ENCODE peak calls at places on chromosome 5, in seven cellular contexts. P is AG20443; O is mucosa of descending colon; K is effector CD4-positive, alpha-beta T cell; T is RCC 7860; A is naive thymus-derived CD8-positive, alpha-beta T cell; G is posterior cingulate gyrus. R is an unnamed sample.
A peak's percentile ranks its signal among the peaks of the same experiment; 100 is the strongest.

GRCh38 chr5:149493316-149493715 is 57.9 kb downstream of the CSNK1A1 start:
- DNase-seq in P (no peak), O (no peak), K (no peak), T (no peak), A (no peak), G (no peak), R (no peak)

GRCh38 chr5:159262472-159262858 is 625 bp upstream of the UBLCP1 start:
- DNase-seq in P (peak; percentile 11), O (no peak), K (no peak), T (peak; percentile 11), A (no peak), G (no peak), R (no peak)

GRCh38 chr5:158320934-158321333 is 462.0 kb upstream of the CLINT1 start:
- DNase-seq in P (no peak), O (no peak), K (no peak), T (no peak), A (no peak), G (no peak), R (no peak)

GRCh38 chr5:149278811-149279210 is 7.2 kb downstream of the AFAP1L1 start:
- DNase-seq in P (no peak), O (no peak), K (no peak), T (no peak), A (no peak), G (no peak), R (no peak)

GRCh38 chr5:143011621-143012020 is 241.4 kb downstream of the ARHGAP26 start:
- DNase-seq in P (no peak), O (no peak), K (no peak), T (no peak), A (no peak), G (no peak), R (no peak)

GRCh38 chr5:132459031-132459982 is 31.3 kb downstream of the IRF1 start:
- DNase-seq in P (peak; percentile 63), O (peak; percentile 54), K (no peak), T (peak; percentile 99), A (no peak), G (no peak), R (no peak)

GRCh38 chr5:172725785-172726184 is 45.2 kb downstream of the DUSP1 start:
- DNase-seq in P (no peak), O (no peak), K (no peak), T (no peak), A (no peak), G (peak; percentile 53), R (no peak)

GRCh38 chr5:34802834-34803563 is 36.0 kb upstream of the TTC23L start:
- DNase-seq in P (no peak), O (no peak), K (no peak), T (no peak), A (no peak), G (no peak), R (no peak)

GRCh38 chr5:34022131-34022705 is 14.4 kb upstream of the AMACR start:
- DNase-seq in P (peak; percentile 32), O (no peak), K (no peak), T (no peak), A (no peak), G (no peak), R (no peak)

GRCh38 chr5:15334551-15335302 is 165.3 kb upstream of the FBXL7 start:
- DNase-seq in P (no peak), O (no peak), K (no peak), T (no peak), A (no peak), G (no peak), R (no peak)

GRCh38 chr5:150999704-151000452 is 20.5 kb upstream of the GPX3 start:
- DNase-seq in P (no peak), O (no peak), K (no peak), T (no peak), A (no peak), G (peak; percentile 80), R (no peak)

GRCh38 chr5:116482394-116482793 is 92.2 kb downstream of the SEMA6A start:
- DNase-seq in P (peak; percentile 52), O (no peak), K (no peak), T (no peak), A (no peak), G (no peak), R (no peak)

GRCh38 chr5:73183491-73183891 is 10.5 kb downstream of the TMEM174 start:
- DNase-seq in P (no peak), O (peak; percentile 77), K (no peak), T (no peak), A (no peak), G (no peak), R (peak; percentile 13)

GRCh38 chr5:36722913-36723312 is 116.5 kb downstream of the SLC1A3 start:
- DNase-seq in P (no peak), O (no peak), K (no peak), T (no peak), A (no peak), G (no peak), R (no peak)

GRCh38 chr5:99104538-99105132 is 175.8 kb upstream of the CHD1 start:
- DNase-seq in P (peak; percentile 34), O (no peak), K (no peak), T (no peak), A (no peak), G (no peak), R (no peak)

GRCh38 chr5:139392678-139393496 is 2.0 kb downstream of the PROB1 start:
- DNase-seq in P (peak; percentile 70), O (peak; percentile 90), K (peak; percentile 65), T (no peak), A (peak; percentile 70), G (peak; percentile 87), R (peak; percentile 97)

GRCh38 chr5:123180178-123180577 is 91.1 kb downstream of the PRDM6 start:
- DNase-seq in P (peak; percentile 59), O (no peak), K (no peak), T (no peak), A (no peak), G (peak; percentile 72), R (no peak)

GRCh38 chr5:142070000-142070399 is 38.6 kb upstream of the NDFIP1 start:
- DNase-seq in P (no peak), O (no peak), K (no peak), T (no peak), A (no peak), G (no peak), R (no peak)

GRCh38 chr5:150428106-150428876 is 15.6 kb upstream of the CD74 start:
- DNase-seq in P (no peak), O (peak; percentile 69), K (no peak), T (peak; percentile 46), A (no peak), G (peak; percentile 94), R (peak; percentile 64)

GRCh38 chr5:55897905-55898304 is 46.7 kb downstream of the IL31RA start:
- DNase-seq in P (peak; percentile 95), O (no peak), K (no peak), T (no peak), A (no peak), G (no peak), R (no peak)

GRCh38 chr5:30849801-30850370 is 343.6 kb upstream of the CDH6 start:
- DNase-seq in P (no peak), O (no peak), K (no peak), T (peak; percentile 100), A (no peak), G (no peak), R (no peak)

GRCh38 chr5:143880178-143880577 is 68.2 kb downstream of the HMHB1 start:
- DNase-seq in P (no peak), O (no peak), K (no peak), T (no peak), A (no peak), G (no peak), R (no peak)

GRCh38 chr5:131957721-131958483 is 12.4 kb upstream of the MEIKIN start:
- DNase-seq in P (no peak), O (no peak), K (no peak), T (no peak), A (no peak), G (peak; percentile 68), R (no peak)

GRCh38 chr5:179154346-179154990 is 94.3 kb downstream of the ZNF354C start:
- DNase-seq in P (no peak), O (no peak), K (no peak), T (no peak), A (no peak), G (peak; percentile 71), R (no peak)

GRCh38 chr5:154302181-154302580 is 111.6 kb downstream of the GALNT10 start:
- DNase-seq in P (no peak), O (no peak), K (no peak), T (no peak), A (no peak), G (peak; percentile 93), R (no peak)

GRCh38 chr5:11046160-11046559 is 285.1 kb upstream of the DAP start:
- DNase-seq in P (peak; percentile 26), O (no peak), K (no peak), T (no peak), A (no peak), G (peak; percentile 89), R (no peak)

GRCh38 chr5:172722309-172722815 is 48.6 kb downstream of the DUSP1 start:
- DNase-seq in P (no peak), O (no peak), K (peak; percentile 15), T (no peak), A (no peak), G (peak; percentile 40), R (no peak)

GRCh38 chr5:109866051-109866450 is 176.3 kb downstream of the MAN2A1 start:
- DNase-seq in P (no peak), O (no peak), K (no peak), T (peak; percentile 78), A (no peak), G (no peak), R (no peak)

GRCh38 chr5:63125862-63126261 is 547.2 kb downstream of the LRRC70 start:
- DNase-seq in P (peak; percentile 40), O (no peak), K (no peak), T (peak; percentile 29), A (no peak), G (no peak), R (peak; percentile 27)

GRCh38 chr5:118611332-118611945 is 376.9 kb downstream of the DTWD2 start:
- DNase-seq in P (peak; percentile 61), O (no peak), K (no peak), T (peak; percentile 37), A (no peak), G (no peak), R (peak; percentile 5)

GRCh38 chr5:96431376-96432244 is 1.4 kb downstream of the PCSK1 start:
- DNase-seq in P (peak; percentile 69), O (no peak), K (no peak), T (no peak), A (no peak), G (peak; percentile 92), R (no peak)

GRCh38 chr5:180175015-180175431 is 34.0 kb downstream of the RASGEF1C start:
- DNase-seq in P (no peak), O (no peak), K (no peak), T (no peak), A (no peak), G (peak; percentile 62), R (no peak)

GRCh38 chr5:102536323-102536928 is 37.6 kb upstream of the SLCO6A1 start:
- DNase-seq in P (no peak), O (no peak), K (no peak), T (no peak), A (no peak), G (no peak), R (no peak)

GRCh38 chr5:96283589-96283988 is 149.5 kb downstream of the PCSK1 start:
- DNase-seq in P (no peak), O (no peak), K (no peak), T (no peak), A (no peak), G (no peak), R (no peak)

GRCh38 chr5:89946514-89946913 is 463.0 kb downstream of the CETN3 start:
- DNase-seq in P (no peak), O (no peak), K (no peak), T (no peak), A (no peak), G (no peak), R (no peak)

GRCh38 chr5:57816108-57816507 is 333.5 kb upstream of the ACTBL2 start:
- DNase-seq in P (peak; percentile 89), O (no peak), K (no peak), T (peak; percentile 96), A (no peak), G (no peak), R (no peak)